ENCODE peak calls at places on chromosomes 16 and 17, in eight cellular contexts. Q is left ventricle myocardium inferior, Y is Daoy, T is posterior cingulate gyrus, B is EH, J is GM03348, D is neural progenitor cell, R is T1000. K is an unnamed sample.

GRCh38 chr17:38881600-38882191 is 11.8 kb downstream of the LASP1 start:
- DNase-seq in D (peak; percentile 6), R (no peak), J (peak; percentile 64), T (no peak), Y (peak; percentile 51), Q (peak; percentile 67), B (peak; percentile 42), K (no peak)

GRCh38 chr17:8927395-8927794 is 38.1 kb downstream of the PIK3R5 start:
- DNase-seq in D (no peak), T (no peak), Q (no peak), J (no peak), B (no peak), R (no peak), Y (no peak), K (no peak)

GRCh38 chr17:56717471-56717870 is 116.2 kb downstream of the C17orf67 start:
- DNase-seq in J (no peak), Y (no peak), D (no peak), R (no peak), B (no peak), T (no peak), Q (no peak), K (no peak)

GRCh38 chr16:56311208-56312027 is 113.9 kb downstream of the AMFR start:
- DNase-seq in R (no peak), J (no peak), B (no peak), D (no peak), Y (no peak), Q (no peak), T (no peak), K (no peak)

GRCh38 chr17:80025796-80026195 is 9.9 kb downstream of the TBC1D16 start:
- DNase-seq in B (no peak), Y (no peak), J (no peak), D (no peak), T (no peak), R (no peak), Q (no peak), K (no peak)

GRCh38 chr17:60231691-60232090 is 81.9 kb downstream of the CA4 start:
- DNase-seq in R (no peak), T (no peak), B (peak; percentile 49), Y (no peak), Q (no peak), D (peak; percentile 68), J (peak; percentile 47), K (no peak)

GRCh38 chr17:79944251-79944812 is 91.3 kb downstream of the TBC1D16 start:
- DNase-seq in J (no peak), Q (peak; percentile 12), D (no peak), B (no peak), T (no peak), Y (no peak), R (no peak), K (no peak)

GRCh38 chr16:23729503-23730424 is 16.7 kb upstream of the ERN2 start:
- DNase-seq in D (no peak), Y (peak; percentile 68), Q (no peak), B (peak; percentile 47), T (no peak), J (peak; percentile 27), R (no peak), K (peak; percentile 4)

GRCh38 chr16:35798885-35799426 is 2339.5 kb downstream of the TP53TG3F start:
- DNase-seq in J (no peak), R (no peak), T (no peak), D (no peak), Q (peak; percentile 69), Y (no peak), B (no peak), K (no peak)

GRCh38 chr17:21756856-21757619 is 64.7 kb downstream of the KCNJ18 start:
- DNase-seq in D (no peak), Q (no peak), T (no peak), J (no peak), Y (no peak), B (no peak), R (no peak), K (no peak)

GRCh38 chr17:49101054-49101534 is 31.5 kb upstream of the B4GALNT2 start:
- DNase-seq in B (peak; percentile 66), D (no peak), J (no peak), Q (no peak), T (no peak), R (peak; percentile 14), Y (peak; percentile 84), K (no peak)

K was measured in AG04450.